ENCODE peak calls at places on chromosomes 6 and 20, in five cellular contexts. One of them, this sample, is unnamed.

GRCh38 chr20:31822421-31823330 is 3.5 kb downstream of the MYLK2 start:
- DNase-seq in MM.1S: peak
- DNase-seq in endothelial cell of umbilical vein: peak
- DNase-seq in GM23248: peak
- DNase-seq in astrocyte: peak
- DNase-seq in this sample: peak

GRCh38 chr6:14383393-14384174 is 266.0 kb downstream of the CD83 start:
- DNase-seq in MM.1S: no peak
- DNase-seq in endothelial cell of umbilical vein: no peak
- DNase-seq in GM23248: no peak
- DNase-seq in astrocyte: no peak
- DNase-seq in this sample: no peak

GRCh38 chr6:12420626-12421025 is 130.5 kb downstream of the EDN1 start:
- DNase-seq in MM.1S: no peak
- DNase-seq in endothelial cell of umbilical vein: no peak
- DNase-seq in GM23248: peak
- DNase-seq in astrocyte: peak
- DNase-seq in this sample: peak

GRCh38 chr20:9185511-9185910 is 116.6 kb downstream of the PLCB4 start:
- DNase-seq in MM.1S: no peak
- DNase-seq in endothelial cell of umbilical vein: peak
- DNase-seq in GM23248: peak
- DNase-seq in astrocyte: peak
- DNase-seq in this sample: no peak

GRCh38 chr20:45100563-45101245 is at the start of gene KCNS1:
- DNase-seq in MM.1S: no peak
- DNase-seq in endothelial cell of umbilical vein: peak
- DNase-seq in GM23248: no peak
- DNase-seq in astrocyte: no peak
- DNase-seq in this sample: peak

GRCh38 chr20:37394543-37395410 is 48.8 kb downstream of the SRC start:
- DNase-seq in MM.1S: no peak
- DNase-seq in endothelial cell of umbilical vein: no peak
- DNase-seq in GM23248: no peak
- DNase-seq in astrocyte: no peak
- DNase-seq in this sample: peak

GRCh38 chr6:108180776-108181175 is 15.0 kb downstream of the NR2E1 start:
- DNase-seq in MM.1S: no peak
- DNase-seq in endothelial cell of umbilical vein: no peak
- DNase-seq in GM23248: no peak
- DNase-seq in astrocyte: no peak
- DNase-seq in this sample: no peak

GRCh38 chr6:99026135-99026534 is 78.4 kb upstream of the FBXL4 start:
- DNase-seq in MM.1S: no peak
- DNase-seq in endothelial cell of umbilical vein: no peak
- DNase-seq in GM23248: no peak
- DNase-seq in astrocyte: peak
- DNase-seq in this sample: peak

GRCh38 chr20:11229772-11230171 is 556.0 kb upstream of the JAG1 start:
- DNase-seq in MM.1S: no peak
- DNase-seq in endothelial cell of umbilical vein: peak
- DNase-seq in GM23248: peak
- DNase-seq in astrocyte: peak
- DNase-seq in this sample: peak

GRCh38 chr6:159017757-159018559 is 18.0 kb upstream of the RSPH3 start:
- DNase-seq in MM.1S: no peak
- DNase-seq in endothelial cell of umbilical vein: no peak
- DNase-seq in GM23248: no peak
- DNase-seq in astrocyte: no peak
- DNase-seq in this sample: no peak

GRCh38 chr6:7505196-7505699 is 36.2 kb upstream of the DSP start:
- DNase-seq in MM.1S: no peak
- DNase-seq in endothelial cell of umbilical vein: peak
- DNase-seq in GM23248: peak
- DNase-seq in astrocyte: peak
- DNase-seq in this sample: peak

GRCh38 chr20:8060977-8061376 is 41.4 kb upstream of the TMX4 start:
- DNase-seq in MM.1S: no peak
- DNase-seq in endothelial cell of umbilical vein: no peak
- DNase-seq in GM23248: no peak
- DNase-seq in astrocyte: no peak
- DNase-seq in this sample: no peak

GRCh38 chr6:30360139-30360538 is 15.2 kb downstream of the RPP21 start:
- DNase-seq in MM.1S: no peak
- DNase-seq in endothelial cell of umbilical vein: no peak
- DNase-seq in GM23248: peak
- DNase-seq in astrocyte: no peak
- DNase-seq in this sample: peak

GRCh38 chr6:30356519-30356918 is 11.6 kb downstream of the RPP21 start:
- DNase-seq in MM.1S: no peak
- DNase-seq in endothelial cell of umbilical vein: no peak
- DNase-seq in GM23248: no peak
- DNase-seq in astrocyte: no peak
- DNase-seq in this sample: no peak

GRCh38 chr6:30359276-30359675 is 14.3 kb downstream of the RPP21 start:
- DNase-seq in MM.1S: no peak
- DNase-seq in endothelial cell of umbilical vein: no peak
- DNase-seq in GM23248: no peak
- DNase-seq in astrocyte: no peak
- DNase-seq in this sample: no peak

GRCh38 chr6:30358340-30358679 is 13.4 kb downstream of the RPP21 start:
- DNase-seq in MM.1S: no peak
- DNase-seq in endothelial cell of umbilical vein: no peak
- DNase-seq in GM23248: peak
- DNase-seq in astrocyte: no peak
- DNase-seq in this sample: peak

DNA sequence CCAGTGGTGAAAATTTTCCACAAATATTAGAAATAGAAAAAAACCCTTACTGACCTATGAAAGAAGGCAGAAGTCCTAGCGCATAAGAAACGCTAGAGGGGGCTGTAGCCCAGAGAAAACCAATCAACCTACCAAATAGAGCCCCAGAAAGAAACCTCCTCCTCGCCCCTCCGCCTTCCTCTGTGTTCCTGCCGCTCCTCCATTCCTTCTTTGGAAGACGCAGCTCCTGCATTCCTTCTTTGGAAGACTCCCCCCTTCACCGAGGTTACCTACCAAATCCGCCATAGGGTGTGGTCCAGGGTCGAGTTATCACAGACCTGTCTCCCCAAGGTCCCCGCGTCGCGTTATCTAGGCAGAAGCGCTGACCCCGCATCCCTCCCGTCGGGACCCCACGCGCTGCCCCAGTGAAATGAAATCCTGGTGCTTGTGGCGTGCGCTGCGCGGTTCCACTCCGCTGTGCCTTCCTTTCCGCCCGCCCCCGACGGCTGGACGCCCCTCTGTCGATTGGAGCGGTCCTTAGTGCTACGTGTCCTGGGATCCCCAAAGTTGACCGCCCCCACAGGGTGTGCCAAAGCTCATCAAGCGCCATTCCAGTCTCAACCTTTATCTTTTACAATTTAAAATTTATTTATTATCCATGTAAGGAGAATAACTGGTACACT is 12.9 kb downstream of the RPP21 start:
- DNase-seq in MM.1S: peak
- DNase-seq in endothelial cell of umbilical vein: peak
- DNase-seq in GM23248: peak
- DNase-seq in astrocyte: peak
- DNase-seq in this sample: peak
- TF ChIP-seq EZH2 in MM.1S: no peak
- TF ChIP-seq EZH2 in endothelial cell of umbilical vein: peak
- TF ChIP-seq EZH2 in GM23248: peak
- TF ChIP-seq EZH2 in astrocyte: peak
- TF ChIP-seq EZH2 in this sample: peak

GRCh38 chr6:55175778-55176084 is 1.4 kb downstream of the HCRTR2 start:
- DNase-seq in MM.1S: no peak
- DNase-seq in endothelial cell of umbilical vein: no peak
- DNase-seq in GM23248: no peak
- DNase-seq in astrocyte: no peak
- DNase-seq in this sample: no peak

GRCh38 chr6:55175078-55175777 is 913 bp downstream of the HCRTR2 start:
- DNase-seq in MM.1S: no peak
- DNase-seq in endothelial cell of umbilical vein: no peak
- DNase-seq in GM23248: no peak
- DNase-seq in astrocyte: no peak
- DNase-seq in this sample: peak

GRCh38 chr6:55176958-55177357 is 2.6 kb downstream of the HCRTR2 start:
- DNase-seq in MM.1S: peak
- DNase-seq in endothelial cell of umbilical vein: no peak
- DNase-seq in GM23248: peak
- DNase-seq in astrocyte: peak
- DNase-seq in this sample: peak

GRCh38 chr6:55180258-55180657 is 5.9 kb downstream of the HCRTR2 start:
- DNase-seq in MM.1S: no peak
- DNase-seq in endothelial cell of umbilical vein: no peak
- DNase-seq in GM23248: no peak
- DNase-seq in astrocyte: no peak
- DNase-seq in this sample: no peak

GRCh38 chr6:55174211-55175013 is at the start of gene HCRTR2:
- DNase-seq in MM.1S: no peak
- DNase-seq in endothelial cell of umbilical vein: no peak
- DNase-seq in GM23248: no peak
- DNase-seq in astrocyte: no peak
- DNase-seq in this sample: peak
- TF ChIP-seq EZH2 in MM.1S: no peak
- TF ChIP-seq EZH2 in endothelial cell of umbilical vein: no peak
- TF ChIP-seq EZH2 in GM23248: no peak
- TF ChIP-seq EZH2 in astrocyte: peak
- TF ChIP-seq EZH2 in this sample: peak

GRCh38 chr6:3228791-3229565 is 1.5 kb upstream of the TUBB2B start:
- DNase-seq in MM.1S: no peak
- DNase-seq in endothelial cell of umbilical vein: no peak
- DNase-seq in GM23248: no peak
- DNase-seq in astrocyte: no peak
- DNase-seq in this sample: peak
- TF ChIP-seq EZH2 in MM.1S: no peak
- TF ChIP-seq EZH2 in endothelial cell of umbilical vein: peak
- TF ChIP-seq EZH2 in GM23248: peak
- TF ChIP-seq EZH2 in astrocyte: no peak
- TF ChIP-seq EZH2 in this sample: no peak

GRCh38 chr6:127120109-127120786 is 1.8 kb downstream of the RSPO3 start:
- DNase-seq in MM.1S: no peak
- DNase-seq in endothelial cell of umbilical vein: no peak
- DNase-seq in GM23248: no peak
- DNase-seq in astrocyte: no peak
- DNase-seq in this sample: peak
- TF ChIP-seq EZH2 in MM.1S: no peak
- TF ChIP-seq EZH2 in endothelial cell of umbilical vein: peak
- TF ChIP-seq EZH2 in GM23248: no peak
- TF ChIP-seq EZH2 in astrocyte: no peak
- TF ChIP-seq EZH2 in this sample: peak

GRCh38 chr6:166006593-166007301 is 160.9 kb downstream of the TBXT start:
- DNase-seq in MM.1S: no peak
- DNase-seq in endothelial cell of umbilical vein: no peak
- DNase-seq in GM23248: peak
- DNase-seq in astrocyte: peak
- DNase-seq in this sample: peak
- TF ChIP-seq EZH2 in MM.1S: no peak
- TF ChIP-seq EZH2 in endothelial cell of umbilical vein: no peak
- TF ChIP-seq EZH2 in GM23248: no peak
- TF ChIP-seq EZH2 in astrocyte: no peak
- TF ChIP-seq EZH2 in this sample: peak